ENCODE peak calls at places on chromosomes 2 and 18, in four cellular contexts. Y is HL-60, L is GM12878, K is K562. O is an unnamed sample.

GRCh38 chr2:219352448-219353023 is 20.0 kb upstream of the RESP18 start:
- DNase-seq in Y (peak), L (no peak), K (peak), O (peak)

GRCh38 chr2:132651115-132652099 is 18.6 kb downstream of the LYPD1 start:
- DNase-seq in Y (no peak), L (no peak), K (peak), O (no peak)

GRCh38 chr2:105393373-105394055 is 5.3 kb downstream of the FHL2 start:
- DNase-seq in Y (no peak), L (no peak), K (no peak), O (no peak)

GRCh38 chr18:46402396-46402795 is 254.6 kb downstream of the LOXHD1 start:
- DNase-seq in Y (no peak), L (no peak), K (no peak), O (no peak)

GRCh38 chr2:68730828-68731227 is 3.8 kb upstream of the ARHGAP25 start:
- DNase-seq in Y (no peak), L (no peak), K (no peak), O (no peak)

GRCh38 chr2:40348665-40349064 is 103.2 kb downstream of the SLC8A1 start:
- DNase-seq in Y (no peak), L (no peak), K (no peak), O (no peak)

GRCh38 chr2:145939949-145940348 is 1420.0 kb upstream of the ZEB2 start:
- DNase-seq in Y (no peak), L (no peak), K (no peak), O (no peak)

GRCh38 chr18:70333757-70334156 is 44.9 kb downstream of the SOCS6 start:
- DNase-seq in Y (no peak), L (no peak), K (no peak), O (no peak)

GRCh38 chr2:42733852-42734251 is 30.1 kb downstream of the OXER1 start:
- DNase-seq in Y (no peak), L (no peak), K (no peak), O (no peak)

GRCh38 chr2:145160855-145161254 is 640.9 kb upstream of the ZEB2 start:
- DNase-seq in Y (no peak), L (no peak), K (no peak), O (no peak)

GRCh38 chr2:236607471-236608307 is 38.1 kb downstream of the ACKR3 start:
- DNase-seq in Y (no peak), L (no peak), K (peak), O (no peak)

GRCh38 chr2:121689356-121689755 is 40.1 kb upstream of the CLASP1 start:
- DNase-seq in Y (no peak), L (no peak), K (peak), O (no peak)

GRCh38 chr18:32138332-32138731 is 46.7 kb downstream of the RNF138 start:
- DNase-seq in Y (no peak), L (no peak), K (peak), O (no peak)

GRCh38 chr18:32135595-32135994 is 43.9 kb downstream of the RNF138 start:
- DNase-seq in Y (no peak), L (no peak), K (no peak), O (no peak)

GRCh38 chr18:32139835-32140283 is 48.2 kb downstream of the RNF138 start:
- DNase-seq in Y (no peak), L (no peak), K (no peak), O (no peak)
- TF ChIP-seq SPI1 in Y (no peak), L (no peak), K (no peak), O (no peak)

DNA sequence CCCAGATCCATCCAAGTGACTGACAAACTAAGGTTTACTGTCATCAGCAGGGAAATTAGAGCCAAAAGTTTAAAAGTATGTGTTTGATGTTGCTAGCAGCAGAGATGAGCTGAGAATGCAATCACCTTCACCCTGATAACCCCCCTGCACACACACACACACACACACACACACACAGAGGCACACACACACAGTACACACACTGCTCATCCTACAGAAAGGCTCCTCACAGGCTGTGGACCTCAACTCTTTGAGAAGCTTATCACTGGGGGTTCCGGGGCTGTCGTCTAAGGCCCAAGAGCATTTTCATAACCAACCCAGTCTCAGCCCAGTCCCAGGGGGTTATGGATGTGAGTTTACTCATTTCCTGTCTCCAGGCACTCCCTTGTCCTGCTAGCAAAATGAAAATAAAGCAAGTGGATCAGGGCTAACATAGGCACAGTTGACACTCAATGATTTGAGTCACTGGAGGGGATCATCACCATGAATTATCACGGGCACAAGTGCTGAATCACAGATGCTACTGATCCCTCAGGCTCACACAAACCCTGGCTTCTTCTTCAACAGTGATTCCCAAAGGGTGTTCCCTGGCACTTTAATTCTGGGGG is 76.6 kb downstream of the ALK start:
- DNase-seq in Y (no peak), L (no peak), K (no peak), O (no peak)
- TF ChIP-seq SPI1 in Y (no peak), L (no peak), K (no peak), O (no peak)

DNA sequence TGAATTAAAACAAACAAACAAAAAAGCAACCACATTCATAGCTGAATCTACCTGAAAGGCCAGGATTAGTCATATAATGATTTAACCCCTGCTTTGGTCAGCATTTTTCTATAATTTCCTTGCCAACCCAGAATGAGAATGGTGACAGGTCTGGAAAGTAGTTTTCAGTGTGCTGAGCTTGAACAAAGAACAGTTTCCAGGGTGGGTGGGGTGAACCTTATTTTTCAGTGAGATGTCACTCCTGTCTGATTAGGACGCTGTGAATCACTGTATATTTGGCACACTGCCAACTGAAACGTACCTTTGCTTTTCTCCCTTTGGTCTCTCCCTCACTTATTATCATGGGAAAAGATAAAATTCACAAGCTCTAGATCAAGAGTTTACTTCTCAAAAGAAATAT is 35.0 kb upstream of the DSC1 start:
- DNase-seq in Y (no peak), L (no peak), K (no peak), O (no peak)
- TF ChIP-seq SPI1 in Y (no peak), L (no peak), K (no peak), O (no peak)

GRCh38 chr2:172674968-172675303 is 60.7 kb upstream of the RAPGEF4 start:
- DNase-seq in Y (no peak), L (no peak), K (no peak), O (no peak)
- TF ChIP-seq SPI1 in Y (no peak), L (no peak), K (no peak), O (no peak)

GRCh38 chr2:103402944-103403343 is 641.1 kb downstream of the TMEM182 start:
- DNase-seq in Y (no peak), L (no peak), K (no peak), O (no peak)
- TF ChIP-seq SPI1 in Y (no peak), L (no peak), K (no peak), O (no peak)

DNA sequence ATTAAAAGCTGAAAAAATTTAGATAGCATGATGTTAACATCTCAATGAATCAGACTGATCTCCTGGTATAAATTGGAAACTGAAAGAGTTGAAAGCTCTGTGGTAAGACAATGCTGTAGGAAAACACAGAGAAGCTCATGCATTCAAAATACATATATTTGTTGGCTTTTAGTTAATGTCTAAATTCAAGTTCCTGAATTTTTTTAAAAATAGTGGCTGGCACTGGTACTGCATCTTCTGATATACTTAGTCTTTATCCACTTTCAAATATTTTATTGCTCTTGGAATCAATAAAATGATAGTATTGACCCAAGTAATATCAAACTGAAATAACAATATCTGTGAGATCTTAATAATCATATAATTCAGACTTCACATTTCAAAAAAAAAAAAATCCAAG is 151.4 kb upstream of the FIGN start:
- DNase-seq in Y (no peak), L (no peak), K (no peak), O (no peak)
- TF ChIP-seq SPI1 in Y (no peak), L (no peak), K (no peak), O (no peak)

GRCh38 chr2:38743672-38744398 is 7.3 kb downstream of the SRSF7 start:
- DNase-seq in Y (no peak), L (no peak), K (no peak), O (no peak)

GRCh38 chr2:38742797-38743559 is 8.2 kb downstream of the SRSF7 start:
- DNase-seq in Y (no peak), L (no peak), K (no peak), O (no peak)

GRCh38 chr2:38741542-38741852 is 9.7 kb downstream of the SRSF7 start:
- DNase-seq in Y (no peak), L (no peak), K (no peak), O (no peak)

GRCh38 chr2:38739524-38739923 is 11.6 kb downstream of the SRSF7 start:
- DNase-seq in Y (no peak), L (no peak), K (no peak), O (no peak)

DNA sequence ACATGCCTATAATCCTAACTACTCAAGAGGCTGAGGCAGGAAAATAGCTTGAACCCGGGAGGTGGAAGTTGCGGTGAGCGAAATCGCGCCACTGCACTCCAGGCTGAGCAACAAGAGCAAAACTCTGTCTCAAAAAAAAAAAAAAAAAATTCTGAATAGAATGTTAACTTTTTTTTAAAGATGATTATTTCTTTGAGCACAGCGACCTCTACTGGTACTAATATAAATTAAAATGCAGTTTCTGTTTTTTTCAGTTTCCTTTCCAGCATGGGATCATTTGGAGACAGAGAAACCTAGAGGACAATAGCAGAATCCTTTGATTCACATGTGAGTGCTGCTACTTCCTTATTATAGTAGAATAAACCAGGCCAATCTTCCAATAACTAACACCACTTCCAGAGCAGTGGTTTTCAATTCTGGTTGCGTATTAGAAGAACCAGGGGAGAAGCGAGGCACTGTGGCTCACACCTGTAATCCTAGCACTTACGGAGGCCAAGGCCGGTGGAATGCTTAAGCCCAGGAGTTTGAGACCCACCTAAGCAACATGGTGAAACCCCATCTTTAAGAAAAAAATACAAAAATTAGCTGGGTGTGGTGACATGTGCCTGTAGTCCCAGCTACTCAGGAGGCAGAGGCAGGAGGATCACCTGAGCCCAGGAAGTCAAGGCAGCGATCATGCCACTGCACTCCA is 10.2 kb downstream of the SRSF7 start:
- DNase-seq in Y (peak), L (no peak), K (peak), O (no peak)
- TF ChIP-seq SPI1 in Y (no peak), L (no peak), K (no peak), O (no peak)

DNA sequence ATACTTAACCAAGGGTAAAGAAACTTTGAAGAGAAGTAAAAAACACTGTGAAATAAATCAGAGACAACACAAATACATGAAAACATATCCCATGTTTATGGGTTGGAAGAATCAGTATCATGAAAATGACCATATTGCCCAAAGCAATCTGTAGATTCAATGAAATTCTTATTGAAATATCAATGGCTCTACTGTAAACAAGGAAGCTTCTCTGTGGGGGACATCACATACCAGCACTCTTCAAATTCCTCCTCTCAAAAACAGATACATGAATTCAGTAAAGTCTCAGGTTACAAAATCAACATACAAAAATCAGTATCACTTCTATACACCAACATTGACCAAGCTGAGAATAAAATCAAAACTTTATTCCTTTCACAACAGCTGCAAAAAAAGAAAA is 63.5 kb upstream of the CNTNAP5 start:
- DNase-seq in Y (no peak), L (no peak), K (no peak), O (no peak)
- TF ChIP-seq SPI1 in Y (no peak), L (no peak), K (no peak), O (no peak)